ENCODE peak calls at places on chromosomes 5 and 9, in seven cellular contexts. O, Q, J, N, L, D and S are unnamed samples.

GRCh38 chr9:109640232-109641078 is 139.5 kb upstream of the PALM2AKAP2 start:
- DNase-seq in O (peak), Q (peak), J (no peak), N (no peak), L (peak), D (peak), S (no peak)

GRCh38 chr9:25517701-25518100 is 160.5 kb downstream of the TUSC1 start:
- DNase-seq in O (no peak), Q (no peak), J (no peak), N (no peak), L (no peak), D (no peak), S (no peak)

GRCh38 chr9:109383947-109384346 is 63.1 kb upstream of the EPB41L4B start:
- DNase-seq in O (no peak), Q (no peak), J (no peak), N (no peak), L (no peak), D (peak), S (peak)

GRCh38 chr5:57383093-57383861 is 99.3 kb downstream of the ACTBL2 start:
- DNase-seq in O (peak), Q (peak), J (peak), N (peak), L (no peak), D (peak), S (peak)

GRCh38 chr5:68834486-68834885 is 259.3 kb upstream of the SLC30A5 start:
- DNase-seq in O (no peak), Q (no peak), J (no peak), N (no peak), L (no peak), D (peak), S (peak)

GRCh38 chr5:113869611-113870010 is 356.1 kb downstream of the YTHDC2 start:
- DNase-seq in O (no peak), Q (no peak), J (no peak), N (no peak), L (no peak), D (no peak), S (no peak)

GRCh38 chr5:74895906-74896305 is 29.7 kb upstream of the FAM169A start:
- DNase-seq in O (no peak), Q (peak), J (no peak), N (no peak), L (no peak), D (peak), S (peak)

GRCh38 chr5:7851617-7852289 is 820 bp upstream of the CFAP90 start:
- DNase-seq in O (peak), Q (no peak), J (no peak), N (no peak), L (no peak), D (no peak), S (no peak)

GRCh38 chr9:124696101-124696500 is 75.0 kb downstream of the NR6A1 start:
- DNase-seq in O (no peak), Q (peak), J (no peak), N (no peak), L (no peak), D (peak), S (peak)

GRCh38 chr9:33306037-33306436 is 15.7 kb downstream of the NFX1 start:
- DNase-seq in O (peak), Q (no peak), J (peak), N (no peak), L (no peak), D (no peak), S (peak)

GRCh38 chr9:74303945-74304344 is 193.2 kb upstream of the RORB start:
- DNase-seq in O (no peak), Q (no peak), J (no peak), N (no peak), L (no peak), D (no peak), S (no peak)

GRCh38 chr5:107431998-107432397 is 238.7 kb downstream of the EFNA5 start:
- DNase-seq in O (no peak), Q (peak), J (no peak), N (no peak), L (no peak), D (peak), S (peak)

GRCh38 chr5:4942831-4943178 is 197.3 kb upstream of the ADAMTS16 start:
- DNase-seq in O (no peak), Q (no peak), J (no peak), N (no peak), L (no peak), D (no peak), S (no peak)

GRCh38 chr5:138022912-138023311 is 10.0 kb downstream of the FAM13B start:
- DNase-seq in O (no peak), Q (peak), J (no peak), N (no peak), L (no peak), D (no peak), S (no peak)

GRCh38 chr5:108727639-108728565 is 19.8 kb upstream of the FER start:
- DNase-seq in O (peak), Q (peak), J (peak), N (peak), L (peak), D (peak), S (peak)

GRCh38 chr5:71475788-71476384 is 20.4 kb downstream of the BDP1 start:
- DNase-seq in O (no peak), Q (peak), J (no peak), N (peak), L (no peak), D (peak), S (peak)

GRCh38 chr9:112308576-112308975 is 24.8 kb downstream of the PTBP3 start:
- DNase-seq in O (no peak), Q (no peak), J (no peak), N (no peak), L (peak), D (no peak), S (no peak)